ENCODE peak calls at places on chromosome 11, in five cellular contexts. One of them, this sample, is unnamed.
A peak's percentile ranks its signal among the peaks of the same experiment; 100 is the strongest.

GRCh38 chr11:61919113-61919840 is 1.9 kb upstream of the RAB3IL1 start:
- DNase-seq in kidney epithelial cell: no peak
- DNase-seq in AG09319: no peak
- DNase-seq in thyroid gland: no peak
- DNase-seq in WTC11: no peak
- DNase-seq in this sample: no peak

GRCh38 chr11:129992161-129992944 is 10.3 kb downstream of the PRDM10 start:
- DNase-seq in kidney epithelial cell: no peak
- DNase-seq in AG09319: no peak
- DNase-seq in thyroid gland: peak; percentile 53
- DNase-seq in WTC11: peak; percentile 66
- DNase-seq in this sample: no peak

GRCh38 chr11:69640260-69640994 is 529 bp upstream of the CCND1 start:
- DNase-seq in kidney epithelial cell: no peak
- DNase-seq in AG09319: no peak
- DNase-seq in thyroid gland: peak; percentile 49
- DNase-seq in WTC11: no peak
- DNase-seq in this sample: peak; percentile 46

GRCh38 chr11:129298990-129299389 is 76.7 kb upstream of the BARX2 start:
- DNase-seq in kidney epithelial cell: no peak
- DNase-seq in AG09319: no peak
- DNase-seq in thyroid gland: no peak
- DNase-seq in WTC11: no peak
- DNase-seq in this sample: no peak

GRCh38 chr11:16804104-16804947 is 65.9 kb downstream of the C11orf58 start:
- DNase-seq in kidney epithelial cell: no peak
- DNase-seq in AG09319: no peak
- DNase-seq in thyroid gland: no peak
- DNase-seq in WTC11: no peak
- DNase-seq in this sample: no peak

GRCh38 chr11:2664886-2665746 is 34.7 kb downstream of the KCNQ1OT1 start:
- DNase-seq in kidney epithelial cell: no peak
- DNase-seq in AG09319: no peak
- DNase-seq in thyroid gland: no peak
- DNase-seq in WTC11: no peak
- DNase-seq in this sample: no peak

GRCh38 chr11:61922539-61922938 is 5.2 kb upstream of the RAB3IL1 start:
- DNase-seq in kidney epithelial cell: no peak
- DNase-seq in AG09319: peak; percentile 66
- DNase-seq in thyroid gland: peak; percentile 33
- DNase-seq in WTC11: no peak
- DNase-seq in this sample: no peak

GRCh38 chr11:3138178-3139085 is 26.7 kb downstream of the OSBPL5 start:
- DNase-seq in kidney epithelial cell: no peak
- DNase-seq in AG09319: no peak
- DNase-seq in thyroid gland: no peak
- DNase-seq in WTC11: peak; percentile 50
- DNase-seq in this sample: no peak

GRCh38 chr11:102451693-102452460 is 688 bp downstream of the TMEM123 start:
- DNase-seq in kidney epithelial cell: no peak
- DNase-seq in AG09319: no peak
- DNase-seq in thyroid gland: peak; percentile 69
- DNase-seq in WTC11: peak; percentile 55
- DNase-seq in this sample: peak; percentile 54

GRCh38 chr11:78032090-78032489 is 9.0 kb upstream of the KCTD14 start:
- DNase-seq in kidney epithelial cell: no peak
- DNase-seq in AG09319: no peak
- DNase-seq in thyroid gland: peak; percentile 52
- DNase-seq in WTC11: no peak
- DNase-seq in this sample: no peak

GRCh38 chr11:12281571-12282478 is 95.5 kb upstream of the PARVA start:
- DNase-seq in kidney epithelial cell: no peak
- DNase-seq in AG09319: peak; percentile 46
- DNase-seq in thyroid gland: peak; percentile 86
- DNase-seq in WTC11: peak; percentile 89
- DNase-seq in this sample: peak; percentile 67

GRCh38 chr11:17845431-17845881 is 110.9 kb downstream of the KCNC1 start:
- DNase-seq in kidney epithelial cell: no peak
- DNase-seq in AG09319: peak; percentile 76
- DNase-seq in thyroid gland: no peak
- DNase-seq in WTC11: no peak
- DNase-seq in this sample: peak; percentile 64

GRCh38 chr11:131302831-131303230 is 67.6 kb upstream of the NTM start:
- DNase-seq in kidney epithelial cell: no peak
- DNase-seq in AG09319: peak; percentile 16
- DNase-seq in thyroid gland: no peak
- DNase-seq in WTC11: no peak
- DNase-seq in this sample: no peak

GRCh38 chr11:75981546-75981945 is 166.5 kb downstream of the UVRAG start:
- DNase-seq in kidney epithelial cell: no peak
- DNase-seq in AG09319: no peak
- DNase-seq in thyroid gland: no peak
- DNase-seq in WTC11: no peak
- DNase-seq in this sample: no peak

GRCh38 chr11:34105079-34105956 is at the start of gene NAT10:
- DNase-seq in kidney epithelial cell: peak; percentile 93
- DNase-seq in AG09319: peak; percentile 97
- DNase-seq in thyroid gland: peak; percentile 96
- DNase-seq in WTC11: peak; percentile 96
- DNase-seq in this sample: peak; percentile 97
- TF ChIP-seq CTCF in kidney epithelial cell: no peak
- TF ChIP-seq CTCF in AG09319: no peak
- TF ChIP-seq CTCF in thyroid gland: no peak
- TF ChIP-seq CTCF in WTC11: no peak
- TF ChIP-seq CTCF in this sample: peak; percentile 25

DNA sequence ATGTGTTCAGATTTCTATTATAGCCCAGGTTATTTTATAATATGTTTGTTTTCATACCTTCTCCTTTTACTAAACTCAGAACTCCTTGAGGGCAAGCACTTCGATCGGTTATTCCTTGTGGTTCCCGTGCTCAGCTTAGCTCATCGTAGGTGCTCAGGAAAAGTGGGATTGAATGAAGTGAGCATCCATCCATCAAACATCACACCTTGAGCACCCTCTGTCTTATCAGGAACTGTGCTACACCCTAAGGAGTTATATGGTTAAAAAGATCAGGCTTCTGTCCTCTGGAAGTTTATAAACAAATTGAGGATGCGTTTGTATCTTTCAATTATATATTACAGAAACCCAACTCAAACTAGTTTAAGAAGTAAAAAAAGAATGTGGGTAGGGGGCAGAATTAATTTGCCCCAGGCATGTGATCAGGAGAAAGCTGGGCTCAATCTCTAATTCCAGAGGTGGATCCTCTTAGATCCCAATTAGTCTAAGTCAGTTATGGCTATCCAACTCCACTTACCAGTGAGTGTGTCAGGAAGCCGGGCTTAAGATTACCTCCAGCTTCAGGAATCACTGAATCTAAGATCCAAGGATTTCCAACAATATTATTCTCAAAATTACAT is 59.9 kb upstream of the RRAS2 start:
- DNase-seq in kidney epithelial cell: no peak
- DNase-seq in AG09319: no peak
- DNase-seq in thyroid gland: no peak
- DNase-seq in WTC11: peak; percentile 34
- DNase-seq in this sample: no peak
- TF ChIP-seq CTCF in kidney epithelial cell: peak; percentile 56
- TF ChIP-seq CTCF in AG09319: peak; percentile 18
- TF ChIP-seq CTCF in thyroid gland: no peak
- TF ChIP-seq CTCF in WTC11: no peak
- TF ChIP-seq CTCF in this sample: peak; percentile 84

GRCh38 chr11:449889-450808 is at the start of gene PTDSS2:
- DNase-seq in kidney epithelial cell: peak; percentile 82
- DNase-seq in AG09319: peak; percentile 82
- DNase-seq in thyroid gland: peak; percentile 97
- DNase-seq in WTC11: peak; percentile 98
- DNase-seq in this sample: peak; percentile 83

GRCh38 chr11:452203-452744 is 2.2 kb downstream of the PTDSS2 start:
- DNase-seq in kidney epithelial cell: no peak
- DNase-seq in AG09319: no peak
- DNase-seq in thyroid gland: no peak
- DNase-seq in WTC11: no peak
- DNase-seq in this sample: no peak

GRCh38 chr11:452916-453527 is 2.9 kb downstream of the PTDSS2 start:
- DNase-seq in kidney epithelial cell: no peak
- DNase-seq in AG09319: no peak
- DNase-seq in thyroid gland: no peak
- DNase-seq in WTC11: no peak
- DNase-seq in this sample: no peak

GRCh38 chr11:451738-452137 is 1.7 kb downstream of the PTDSS2 start:
- DNase-seq in kidney epithelial cell: no peak
- DNase-seq in AG09319: no peak
- DNase-seq in thyroid gland: no peak
- DNase-seq in WTC11: no peak
- DNase-seq in this sample: no peak

GRCh38 chr11:450809-451451 is 851 bp downstream of the PTDSS2 start:
- DNase-seq in kidney epithelial cell: peak; percentile 38
- DNase-seq in AG09319: no peak
- DNase-seq in thyroid gland: peak; percentile 82
- DNase-seq in WTC11: peak; percentile 59
- DNase-seq in this sample: peak; percentile 54
- TF ChIP-seq CTCF in kidney epithelial cell: peak; percentile 11
- TF ChIP-seq CTCF in AG09319: no peak
- TF ChIP-seq CTCF in thyroid gland: no peak
- TF ChIP-seq CTCF in WTC11: no peak
- TF ChIP-seq CTCF in this sample: peak; percentile 64

GRCh38 chr11:81007046-81007445 is 1566.2 kb upstream of the TENM4 start:
- DNase-seq in kidney epithelial cell: no peak
- DNase-seq in AG09319: no peak
- DNase-seq in thyroid gland: no peak
- DNase-seq in WTC11: no peak
- DNase-seq in this sample: peak; percentile 18
- TF ChIP-seq CTCF in kidney epithelial cell: peak; percentile 18
- TF ChIP-seq CTCF in AG09319: peak; percentile 14
- TF ChIP-seq CTCF in thyroid gland: no peak
- TF ChIP-seq CTCF in WTC11: no peak
- TF ChIP-seq CTCF in this sample: peak; percentile 62

GRCh38 chr11:47980093-47980906 is at the start of gene PTPRJ:
- DNase-seq in kidney epithelial cell: no peak
- DNase-seq in AG09319: no peak
- DNase-seq in thyroid gland: peak; percentile 81
- DNase-seq in WTC11: peak; percentile 77
- DNase-seq in this sample: no peak

GRCh38 chr11:47981667-47982404 is 1.5 kb downstream of the PTPRJ start:
- DNase-seq in kidney epithelial cell: no peak
- DNase-seq in AG09319: no peak
- DNase-seq in thyroid gland: no peak
- DNase-seq in WTC11: no peak
- DNase-seq in this sample: no peak

GRCh38 chr11:47979378-47980092 is 824 bp upstream of the PTPRJ start:
- DNase-seq in kidney epithelial cell: no peak
- DNase-seq in AG09319: no peak
- DNase-seq in thyroid gland: peak; percentile 63
- DNase-seq in WTC11: peak; percentile 44
- DNase-seq in this sample: no peak

GRCh38 chr11:47983464-47984397 is 3.4 kb downstream of the PTPRJ start:
- DNase-seq in kidney epithelial cell: no peak
- DNase-seq in AG09319: no peak
- DNase-seq in thyroid gland: no peak
- DNase-seq in WTC11: no peak
- DNase-seq in this sample: no peak

DNA sequence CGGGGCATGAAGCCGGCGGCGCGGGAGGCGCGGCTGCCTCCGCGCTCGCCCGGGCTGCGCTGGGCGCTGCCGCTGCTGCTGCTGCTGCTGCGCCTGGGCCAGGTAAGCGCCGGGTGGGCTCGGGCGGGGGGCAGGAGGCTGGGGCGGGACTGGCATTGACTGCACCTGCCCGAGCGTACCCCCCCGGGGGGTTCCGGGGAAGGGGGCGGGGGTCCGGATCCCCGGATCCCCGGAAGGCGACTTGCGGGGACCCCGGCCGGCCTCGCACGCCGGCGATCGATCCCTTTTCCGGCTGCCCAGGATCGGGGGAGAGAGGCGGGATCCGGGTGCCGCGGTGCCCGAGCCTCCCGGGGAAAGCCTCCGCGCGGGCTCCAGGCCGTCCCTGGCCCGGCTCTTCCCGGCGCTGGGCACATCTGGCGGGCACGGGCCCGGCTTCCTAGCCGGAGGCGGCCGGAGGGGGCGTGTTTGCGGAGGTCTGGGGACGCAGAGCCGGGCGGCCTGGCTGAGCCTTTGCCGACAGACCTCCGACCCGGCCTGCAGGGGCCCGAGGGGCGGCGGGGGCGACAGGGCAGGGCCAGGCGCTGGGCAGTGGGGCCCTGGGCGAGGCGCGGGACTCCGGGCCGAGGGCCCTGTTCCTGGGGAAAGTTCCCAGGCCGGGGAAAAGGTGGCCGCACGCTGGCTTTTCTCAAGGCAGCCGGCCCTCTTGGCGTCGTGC is 705 bp downstream of the PTPRJ start:
- DNase-seq in kidney epithelial cell: no peak
- DNase-seq in AG09319: no peak
- DNase-seq in thyroid gland: peak; percentile 66
- DNase-seq in WTC11: peak; percentile 72
- DNase-seq in this sample: no peak
- TF ChIP-seq CTCF in kidney epithelial cell: no peak
- TF ChIP-seq CTCF in AG09319: no peak
- TF ChIP-seq CTCF in thyroid gland: no peak
- TF ChIP-seq CTCF in WTC11: no peak
- TF ChIP-seq CTCF in this sample: peak; percentile 23

GRCh38 chr11:134069996-134070845 is 1.3 kb downstream of the JAM3 start:
- DNase-seq in kidney epithelial cell: no peak
- DNase-seq in AG09319: no peak
- DNase-seq in thyroid gland: no peak
- DNase-seq in WTC11: no peak
- DNase-seq in this sample: no peak

GRCh38 chr11:134069426-134069921 is 602 bp downstream of the JAM3 start:
- DNase-seq in kidney epithelial cell: no peak
- DNase-seq in AG09319: no peak
- DNase-seq in thyroid gland: peak; percentile 6
- DNase-seq in WTC11: peak; percentile 52
- DNase-seq in this sample: no peak

GRCh38 chr11:134074346-134074745 is 5.5 kb downstream of the JAM3 start:
- DNase-seq in kidney epithelial cell: no peak
- DNase-seq in AG09319: no peak
- DNase-seq in thyroid gland: no peak
- DNase-seq in WTC11: no peak
- DNase-seq in this sample: no peak

GRCh38 chr11:134071306-134071705 is 2.4 kb downstream of the JAM3 start:
- DNase-seq in kidney epithelial cell: no peak
- DNase-seq in AG09319: no peak
- DNase-seq in thyroid gland: no peak
- DNase-seq in WTC11: no peak
- DNase-seq in this sample: no peak

GRCh38 chr11:134071766-134072403 is 3.0 kb downstream of the JAM3 start:
- DNase-seq in kidney epithelial cell: no peak
- DNase-seq in AG09319: no peak
- DNase-seq in thyroid gland: no peak
- DNase-seq in WTC11: no peak
- DNase-seq in this sample: no peak
- TF ChIP-seq CTCF in kidney epithelial cell: no peak
- TF ChIP-seq CTCF in AG09319: no peak
- TF ChIP-seq CTCF in thyroid gland: no peak
- TF ChIP-seq CTCF in WTC11: no peak
- TF ChIP-seq CTCF in this sample: no peak